ENCODE peak calls at places on chromosomes 16 and 17, in four cellular contexts. One of them, this sample, is unnamed. For H3K4me1, the result is how much of the 10 kb centered on the place peaks cover.

GRCh38 chr17:18362509-18363020 is 785 bp downstream of the SHMT1 start:
- DNase-seq in endothelial cell of umbilical vein: peak
- DNase-seq in lung: peak
- DNase-seq in lower lobe of right lung: peak
- DNase-seq in this sample: no peak

GRCh38 chr17:27226611-27227234 is 67.2 kb upstream of the WSB1 start:
- DNase-seq in endothelial cell of umbilical vein: peak
- DNase-seq in lung: no peak
- DNase-seq in lower lobe of right lung: no peak
- DNase-seq in this sample: no peak

GRCh38 chr16:12262454-12263180 is 286.1 kb downstream of the SNX29 start:
- DNase-seq in lower lobe of right lung: no peak
- DNase-seq in lung: no peak
- DNase-seq in endothelial cell of umbilical vein: no peak
- DNase-seq in this sample: no peak

GRCh38 chr16:79776243-79776884 is 175.8 kb upstream of the MAF start:
- DNase-seq in endothelial cell of umbilical vein: no peak
- DNase-seq in lung: peak
- DNase-seq in lower lobe of right lung: peak
- DNase-seq in this sample: no peak

GRCh38 chr17:15392326-15392739 is 50.9 kb upstream of the TEKT3 start:
- DNase-seq in endothelial cell of umbilical vein: peak
- DNase-seq in lower lobe of right lung: no peak
- DNase-seq in lung: no peak
- DNase-seq in this sample: no peak

GRCh38 chr16:3101018-3101840 is 2.1 kb upstream of the ZSCAN10 start:
- DNase-seq in lung: no peak
- DNase-seq in lower lobe of right lung: no peak
- DNase-seq in endothelial cell of umbilical vein: peak
- DNase-seq in this sample: no peak

GRCh38 chr17:42311240-42312034 is 23.1 kb downstream of the STAT5A start:
- DNase-seq in endothelial cell of umbilical vein: no peak
- DNase-seq in lower lobe of right lung: peak
- DNase-seq in lung: peak
- DNase-seq in this sample: no peak

GRCh38 chr17:48176456-48176855 is 68.9 kb downstream of the SNX11 start:
- DNase-seq in endothelial cell of umbilical vein: no peak
- DNase-seq in lower lobe of right lung: no peak
- DNase-seq in lung: no peak
- DNase-seq in this sample: no peak

GRCh38 chr16:28163699-28164584 is 47.8 kb downstream of the XPO6 start:
- DNase-seq in endothelial cell of umbilical vein: peak
- DNase-seq in lower lobe of right lung: peak
- DNase-seq in lung: no peak
- DNase-seq in this sample: no peak

GRCh38 chr16:86992587-86992986 is 324.6 kb downstream of the C16orf95 start:
- DNase-seq in endothelial cell of umbilical vein: no peak
- DNase-seq in lower lobe of right lung: no peak
- DNase-seq in lung: no peak
- DNase-seq in this sample: no peak

GRCh38 chr17:50541916-50542688 is 4.9 kb upstream of the SPATA20 start:
- DNase-seq in endothelial cell of umbilical vein: peak
- DNase-seq in lower lobe of right lung: peak
- DNase-seq in lung: peak
- DNase-seq in this sample: peak

GRCh38 chr16:47204736-47205499 is 61.2 kb upstream of the NETO2 start:
- DNase-seq in lung: no peak
- DNase-seq in lower lobe of right lung: no peak
- DNase-seq in endothelial cell of umbilical vein: no peak
- DNase-seq in this sample: no peak

GRCh38 chr17:65888649-65889048 is 303.3 kb downstream of the CEP112 start:
- DNase-seq in lower lobe of right lung: no peak
- DNase-seq in endothelial cell of umbilical vein: no peak
- DNase-seq in lung: no peak
- DNase-seq in this sample: no peak

GRCh38 chr17:2250140-2251095 is 53.2 kb downstream of the SMG6 start:
- DNase-seq in lung: no peak
- DNase-seq in lower lobe of right lung: no peak
- DNase-seq in endothelial cell of umbilical vein: no peak
- DNase-seq in this sample: peak

GRCh38 chr16:10984509-10984908 is 40.1 kb downstream of the CLEC16A start:
- DNase-seq in endothelial cell of umbilical vein: no peak
- DNase-seq in lung: no peak
- DNase-seq in lower lobe of right lung: no peak
- DNase-seq in this sample: no peak

GRCh38 chr17:38343608-38343980 is at the start of gene GPR179:
- DNase-seq in endothelial cell of umbilical vein: no peak
- DNase-seq in lung: no peak
- DNase-seq in lower lobe of right lung: no peak
- DNase-seq in this sample: no peak

GRCh38 chr16:10620120-10620519 is 39.7 kb upstream of the EMP2 start:
- DNase-seq in lower lobe of right lung: no peak
- DNase-seq in endothelial cell of umbilical vein: no peak
- DNase-seq in lung: no peak
- DNase-seq in this sample: no peak

DNA sequence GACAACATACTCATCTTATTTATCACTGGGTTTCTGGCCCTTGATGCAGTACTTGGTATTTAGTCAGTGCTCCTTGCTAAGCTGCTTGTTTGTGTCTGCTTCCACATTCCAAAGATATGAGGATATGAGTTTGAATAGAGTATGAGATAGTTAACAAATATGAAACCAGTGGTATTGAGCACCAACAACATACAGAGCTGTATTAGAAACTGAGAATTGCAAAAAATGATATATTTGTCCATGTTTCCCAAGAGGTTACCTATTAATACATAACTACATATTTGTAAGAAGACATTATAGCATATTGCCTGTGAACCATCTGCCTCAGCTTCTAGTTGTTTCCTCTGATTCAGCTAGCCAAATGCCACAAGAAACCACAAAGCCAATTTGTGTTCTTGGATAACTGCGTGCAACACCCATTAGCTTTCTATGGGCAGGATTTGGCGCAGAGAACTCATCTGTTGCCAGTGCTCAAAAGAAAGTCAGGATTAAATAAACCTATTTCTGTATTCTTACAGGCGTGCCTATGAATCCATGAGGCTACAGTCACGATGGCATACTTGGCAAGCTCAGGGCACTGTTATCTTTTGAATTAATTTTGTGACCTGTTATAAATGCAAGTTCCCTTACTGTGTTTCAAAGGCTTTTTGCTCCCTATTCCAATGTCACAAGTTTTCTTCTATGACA is 194.5 kb downstream of the MAP2K6 start:
- DNase-seq in endothelial cell of umbilical vein: peak
- DNase-seq in lung: no peak
- DNase-seq in lower lobe of right lung: no peak
- DNase-seq in this sample: no peak
- H3K4me3 ChIP-seq in endothelial cell of umbilical vein: no peak
- H3K4me3 ChIP-seq in lung: no peak
- H3K4me3 ChIP-seq in lower lobe of right lung: no peak
- H3K4me3 ChIP-seq in this sample: no peak

DNA sequence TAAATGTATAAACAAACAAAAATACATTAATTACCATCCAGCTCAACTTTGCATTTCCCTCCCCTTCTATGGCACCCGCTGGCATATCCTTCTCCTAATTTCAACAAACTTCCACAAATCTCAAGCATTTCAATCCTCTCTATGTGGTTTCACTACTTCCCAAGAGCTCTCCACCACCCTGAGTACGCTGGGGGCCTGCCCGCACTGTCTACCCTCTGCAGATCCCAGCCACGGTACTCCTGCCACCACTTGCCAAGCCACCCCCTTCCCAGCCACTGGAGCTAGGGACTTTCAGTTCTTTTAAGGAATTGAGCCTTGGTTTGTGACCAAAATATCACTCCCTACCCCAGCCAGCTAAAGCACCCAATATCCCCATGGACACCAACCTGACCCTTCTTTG is 1.9 kb downstream of the TK2 start:
- DNase-seq in endothelial cell of umbilical vein: no peak
- DNase-seq in lung: no peak
- DNase-seq in lower lobe of right lung: no peak
- DNase-seq in this sample: no peak
- H3K4me1 ChIP-seq in endothelial cell of umbilical vein: under half
- H3K4me1 ChIP-seq in lung: under half
- H3K4me1 ChIP-seq in lower lobe of right lung: under half
- H3K4me1 ChIP-seq in this sample: under half

GRCh38 chr17:31571124-31571892 is 179.8 kb downstream of the RAB11FIP4 start:
- DNase-seq in lower lobe of right lung: no peak
- DNase-seq in endothelial cell of umbilical vein: no peak
- DNase-seq in lung: peak
- DNase-seq in this sample: no peak
- H3K4me3 ChIP-seq in lower lobe of right lung: no peak
- H3K4me3 ChIP-seq in endothelial cell of umbilical vein: no peak
- H3K4me3 ChIP-seq in lung: no peak
- H3K4me3 ChIP-seq in this sample: no peak

GRCh38 chr17:72433797-72434196 is 313.0 kb downstream of the SOX9 start:
- DNase-seq in endothelial cell of umbilical vein: no peak
- DNase-seq in lung: no peak
- DNase-seq in lower lobe of right lung: no peak
- DNase-seq in this sample: no peak

GRCh38 chr17:72432881-72433280 is 312.1 kb downstream of the SOX9 start:
- DNase-seq in endothelial cell of umbilical vein: no peak
- DNase-seq in lung: no peak
- DNase-seq in lower lobe of right lung: no peak
- DNase-seq in this sample: no peak

GRCh38 chr17:72430611-72431432 is 310.0 kb downstream of the SOX9 start:
- DNase-seq in lower lobe of right lung: no peak
- DNase-seq in lung: no peak
- DNase-seq in endothelial cell of umbilical vein: no peak
- DNase-seq in this sample: no peak

GRCh38 chr17:72434581-72434980 is 313.8 kb downstream of the SOX9 start:
- DNase-seq in lung: no peak
- DNase-seq in lower lobe of right lung: no peak
- DNase-seq in endothelial cell of umbilical vein: no peak
- DNase-seq in this sample: no peak

DNA sequence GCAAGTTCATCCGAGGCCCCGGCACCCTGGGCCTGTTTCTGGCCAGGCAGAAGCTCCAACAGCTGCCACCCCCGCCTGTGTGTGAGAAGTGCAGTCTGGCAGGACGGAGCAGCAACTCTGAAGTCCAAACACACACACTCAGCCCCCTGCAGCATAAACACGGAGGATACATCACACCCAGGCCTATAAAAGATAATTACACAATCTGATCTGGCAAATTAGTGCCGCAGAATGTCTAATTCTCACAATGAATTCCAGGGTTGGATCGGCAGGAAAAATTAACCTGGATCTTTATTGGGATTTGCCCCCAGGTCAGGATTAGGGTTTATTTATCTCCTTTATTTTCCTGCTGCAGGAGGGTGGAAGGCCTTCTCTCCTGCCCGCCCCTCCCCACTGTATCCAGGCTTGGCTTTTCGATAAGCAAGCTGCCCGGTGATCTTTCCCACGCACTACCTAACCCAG is 311.4 kb downstream of the SOX9 start:
- DNase-seq in lung: no peak
- DNase-seq in endothelial cell of umbilical vein: no peak
- DNase-seq in lower lobe of right lung: no peak
- DNase-seq in this sample: no peak
- H3K4me1 ChIP-seq in lung: under half
- H3K4me1 ChIP-seq in endothelial cell of umbilical vein: under half
- H3K4me1 ChIP-seq in lower lobe of right lung: under half
- H3K4me1 ChIP-seq in this sample: under half

GRCh38 chr17:82345151-82345976 is 11.8 kb upstream of the SECTM1 start:
- DNase-seq in lung: no peak
- DNase-seq in endothelial cell of umbilical vein: no peak
- DNase-seq in lower lobe of right lung: peak
- DNase-seq in this sample: no peak
- H3K4me3 ChIP-seq in lung: no peak
- H3K4me3 ChIP-seq in endothelial cell of umbilical vein: no peak
- H3K4me3 ChIP-seq in lower lobe of right lung: no peak
- H3K4me3 ChIP-seq in this sample: no peak

GRCh38 chr17:14161419-14161818 is 75.2 kb downstream of the CDRT15 start:
- DNase-seq in lower lobe of right lung: no peak
- DNase-seq in endothelial cell of umbilical vein: no peak
- DNase-seq in lung: no peak
- DNase-seq in this sample: no peak
- H3K4me1 ChIP-seq in lower lobe of right lung: under half
- H3K4me1 ChIP-seq in endothelial cell of umbilical vein: under half
- H3K4me1 ChIP-seq in lung: under half
- H3K4me1 ChIP-seq in this sample: under half

GRCh38 chr17:57956311-57957119 is 1.3 kb upstream of the CUEDC1 start:
- DNase-seq in lower lobe of right lung: no peak
- DNase-seq in lung: no peak
- DNase-seq in endothelial cell of umbilical vein: no peak
- DNase-seq in this sample: peak

GRCh38 chr17:57953219-57953618 is 2.0 kb downstream of the CUEDC1 start:
- DNase-seq in lung: no peak
- DNase-seq in endothelial cell of umbilical vein: no peak
- DNase-seq in lower lobe of right lung: no peak
- DNase-seq in this sample: no peak

GRCh38 chr17:57955183-57955952 is at the start of gene CUEDC1:
- DNase-seq in lower lobe of right lung: peak
- DNase-seq in lung: peak
- DNase-seq in endothelial cell of umbilical vein: peak
- DNase-seq in this sample: peak

GRCh38 chr17:57954421-57955182 is 610 bp downstream of the CUEDC1 start:
- DNase-seq in endothelial cell of umbilical vein: peak
- DNase-seq in lower lobe of right lung: peak
- DNase-seq in lung: peak
- DNase-seq in this sample: no peak

DNA sequence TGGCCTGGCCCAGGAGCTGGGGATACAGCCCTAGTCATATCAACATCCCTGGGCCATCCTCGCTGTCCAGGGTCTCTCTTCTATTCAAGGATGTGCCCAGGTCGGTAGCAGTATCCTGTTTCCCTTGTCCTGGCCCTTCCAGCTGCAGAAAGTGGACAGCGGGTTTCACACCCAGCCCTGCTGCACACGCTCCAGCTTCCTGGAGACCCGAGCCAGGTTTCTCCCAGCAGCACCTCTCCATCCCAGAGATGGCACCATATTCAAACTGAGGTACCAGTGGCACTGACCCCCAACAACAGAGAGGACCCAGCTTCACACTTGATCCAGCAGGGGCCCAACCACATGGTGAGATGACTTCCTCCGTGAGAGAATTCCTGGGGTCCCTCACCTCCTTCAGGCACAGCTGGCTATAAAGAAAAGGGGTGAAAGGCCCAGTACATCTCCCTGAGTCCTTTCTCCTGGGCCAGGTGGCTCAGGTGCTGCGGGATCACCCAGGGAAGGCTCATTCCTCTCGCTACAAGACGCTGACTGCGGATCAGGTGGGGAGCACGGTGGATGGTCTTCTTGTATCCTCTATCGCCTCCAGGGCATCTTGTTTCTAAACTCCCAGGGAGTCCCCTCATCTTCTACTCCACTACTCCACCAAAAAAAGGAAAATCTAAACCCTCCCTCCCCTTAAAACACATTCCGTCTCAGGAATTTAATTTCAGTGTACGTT is 1.4 kb downstream of the CUEDC1 start:
- DNase-seq in endothelial cell of umbilical vein: no peak
- DNase-seq in lung: no peak
- DNase-seq in lower lobe of right lung: no peak
- DNase-seq in this sample: no peak
- H3K4me3 ChIP-seq in endothelial cell of umbilical vein: peak
- H3K4me3 ChIP-seq in lung: no peak
- H3K4me3 ChIP-seq in lower lobe of right lung: peak
- H3K4me3 ChIP-seq in this sample: no peak

GRCh38 chr16:73046484-73047214 is 1.3 kb downstream of the ZFHX3 start:
- DNase-seq in endothelial cell of umbilical vein: no peak
- DNase-seq in lung: no peak
- DNase-seq in lower lobe of right lung: no peak
- DNase-seq in this sample: no peak
- H3K4me1 ChIP-seq in endothelial cell of umbilical vein: under half
- H3K4me1 ChIP-seq in lung: under half
- H3K4me1 ChIP-seq in lower lobe of right lung: half or more
- H3K4me1 ChIP-seq in this sample: under half

This sample was measured in effector memory CD4-positive, alpha-beta T cell.